ENCODE peak calls at places on chromosomes 1 and 21, in four cellular contexts. A is gastrocnemius medialis, J is ascending aorta, U is GM23338. L is an unnamed sample. For H3K4me1, the result is how much of the 10 kb centered on the place peaks cover.

GRCh38 chr1:173149887-173150286 is 57.2 kb downstream of the TNFSF4 start:
- DNase-seq in A (peak), J (no peak), U (no peak), L (no peak)

GRCh38 chr1:227330279-227330678 is 12.0 kb upstream of the CDC42BPA start:
- DNase-seq in A (no peak), J (no peak), U (no peak), L (no peak)

GRCh38 chr1:50139339-50139738 is 30.6 kb downstream of the ELAVL4 start:
- DNase-seq in A (no peak), J (no peak), U (no peak), L (no peak)

GRCh38 chr1:232226197-232226681 is 403.7 kb downstream of the SIPA1L2 start:
- DNase-seq in A (no peak), J (no peak), U (peak), L (no peak)

GRCh38 chr1:201531551-201532425 is 7.1 kb upstream of the NAV1 start:
- DNase-seq in A (peak), J (no peak), U (peak), L (no peak)

GRCh38 chr1:58397187-58397820 is 149.2 kb downstream of the OMA1 start:
- DNase-seq in A (no peak), J (no peak), U (no peak), L (no peak)

GRCh38 chr21:42451941-42452340 is 44.1 kb downstream of the RSPH1 start:
- DNase-seq in A (no peak), J (no peak), U (no peak), L (no peak)

GRCh38 chr1:244237445-244237844 is 186.4 kb downstream of the ZBTB18 start:
- DNase-seq in A (no peak), J (no peak), U (no peak), L (no peak)

GRCh38 chr1:33326690-33327300 is 5.9 kb upstream of the A3GALT2 start:
- DNase-seq in A (peak), J (no peak), U (no peak), L (peak)

GRCh38 chr1:33328817-33329216 is 7.9 kb upstream of the A3GALT2 start:
- DNase-seq in A (peak), J (no peak), U (no peak), L (no peak)

GRCh38 chr1:33329600-33330305 is 8.9 kb upstream of the A3GALT2 start:
- DNase-seq in A (peak), J (no peak), U (no peak), L (no peak)

GRCh38 chr1:33330376-33330890 is 9.5 kb upstream of the A3GALT2 start:
- DNase-seq in A (peak), J (no peak), U (no peak), L (no peak)

GRCh38 chr1:33327587-33328325 is 6.9 kb upstream of the A3GALT2 start:
- DNase-seq in A (peak), J (peak), U (no peak), L (peak)
- TF ChIP-seq CTCF in A (no peak), J (no peak), U (no peak), L (no peak)

GRCh38 chr1:30696831-30697230 is 26.6 kb downstream of the MATN1 start:
- DNase-seq in A (no peak), J (no peak), U (no peak), L (no peak)
- H3K4me1 ChIP-seq in A (under half), J (under half), U (under half), L (under half)

GRCh38 chr1:177741476-177741875 is 228.4 kb downstream of the SEC16B start:
- DNase-seq in A (no peak), J (no peak), U (no peak), L (no peak)

GRCh38 chr1:177737456-177737855 is 232.4 kb downstream of the SEC16B start:
- DNase-seq in A (no peak), J (no peak), U (no peak), L (no peak)

GRCh38 chr1:177744906-177745305 is 225.0 kb downstream of the SEC16B start:
- DNase-seq in A (no peak), J (no peak), U (no peak), L (no peak)

GRCh38 chr1:177739780-177740179 is 230.1 kb downstream of the SEC16B start:
- DNase-seq in A (no peak), J (no peak), U (no peak), L (no peak)
- H3K27ac ChIP-seq in A (no peak), J (no peak), U (no peak), L (no peak)

DNA sequence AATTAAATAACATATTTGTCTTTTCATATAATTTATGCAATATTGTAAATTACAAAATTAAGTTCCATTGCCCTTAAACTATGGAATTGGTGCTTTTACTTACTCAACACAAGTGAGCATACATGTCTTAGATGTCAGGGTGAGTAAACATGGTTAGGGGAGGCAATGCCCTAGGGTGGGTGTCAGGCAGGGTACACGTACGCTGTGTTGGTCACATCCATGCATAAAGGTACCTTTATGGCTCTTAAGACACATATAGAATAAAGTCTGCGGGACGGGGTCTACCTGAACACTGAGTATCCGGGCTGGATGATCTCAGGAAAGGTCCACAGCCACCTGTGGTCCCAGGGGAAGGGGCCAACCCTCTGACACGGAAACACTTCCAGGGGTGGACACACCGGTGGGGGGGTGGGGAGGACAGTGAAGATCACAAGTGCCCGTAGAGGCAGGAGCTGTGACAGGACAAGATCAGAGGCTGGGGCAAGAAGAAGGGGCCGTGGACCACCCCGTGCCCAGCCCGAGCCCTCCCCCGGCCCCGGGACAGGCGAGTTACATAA is 720 bp downstream of the LIN9 start:
- DNase-seq in A (peak), J (no peak), U (peak), L (no peak)
- TF ChIP-seq CTCF in A (no peak), J (no peak), U (no peak), L (no peak)

GRCh38 chr1:222042120-222042519 is 300.2 kb upstream of the DUSP10 start:
- DNase-seq in A (no peak), J (no peak), U (no peak), L (no peak)

GRCh38 chr1:222034790-222035189 is 292.9 kb upstream of the DUSP10 start:
- DNase-seq in A (no peak), J (no peak), U (no peak), L (no peak)

GRCh38 chr1:222040163-222040900 is 298.4 kb upstream of the DUSP10 start:
- DNase-seq in A (peak), J (no peak), U (no peak), L (peak)

GRCh38 chr1:222038971-222039370 is 297.1 kb upstream of the DUSP10 start:
- DNase-seq in A (no peak), J (no peak), U (no peak), L (no peak)

DNA sequence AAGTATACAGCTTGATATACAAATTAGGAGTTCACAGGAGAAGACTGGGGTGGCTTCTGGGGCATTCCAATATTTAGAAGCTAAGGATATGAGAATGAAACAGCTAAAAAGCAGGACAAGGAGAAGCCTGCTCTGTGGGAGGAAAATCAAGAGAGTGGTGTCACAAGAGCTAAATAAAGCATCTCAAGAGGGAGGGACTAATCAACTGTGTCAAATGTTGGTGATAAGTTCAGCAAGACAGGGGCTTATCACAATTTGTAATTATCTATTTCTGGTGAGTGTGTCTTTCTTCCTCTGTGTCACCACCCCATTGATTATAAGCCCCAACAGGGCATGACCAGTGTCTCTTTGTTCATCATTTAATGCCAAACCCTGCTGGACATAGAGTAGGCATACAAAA is 295.8 kb upstream of the DUSP10 start:
- DNase-seq in A (no peak), J (no peak), U (no peak), L (no peak)
- H3K4me1 ChIP-seq in A (under half), J (under half), U (under half), L (under half)

GRCh38 chr1:208241541-208241940 is 2.6 kb downstream of the PLXNA2 start:
- DNase-seq in A (no peak), J (peak), U (no peak), L (no peak)
- H3K27ac ChIP-seq in A (peak), J (peak), U (no peak), L (no peak)

GRCh38 chr1:171740987-171741871 is 636 bp downstream of the VAMP4 start:
- DNase-seq in A (peak), J (peak), U (peak), L (peak)
- TF ChIP-seq CTCF in A (no peak), J (no peak), U (no peak), L (no peak)

GRCh38 chr1:25019351-25020172 is 89.5 kb upstream of the RUNX3 start:
- DNase-seq in A (no peak), J (no peak), U (no peak), L (no peak)

GRCh38 chr1:25017436-25018109 is 87.5 kb upstream of the RUNX3 start:
- DNase-seq in A (no peak), J (no peak), U (peak), L (no peak)

GRCh38 chr1:25018110-25018470 is 88.0 kb upstream of the RUNX3 start:
- DNase-seq in A (no peak), J (no peak), U (no peak), L (no peak)

GRCh38 chr1:25020173-25020840 is 90.2 kb upstream of the RUNX3 start:
- DNase-seq in A (no peak), J (no peak), U (no peak), L (no peak)

DNA sequence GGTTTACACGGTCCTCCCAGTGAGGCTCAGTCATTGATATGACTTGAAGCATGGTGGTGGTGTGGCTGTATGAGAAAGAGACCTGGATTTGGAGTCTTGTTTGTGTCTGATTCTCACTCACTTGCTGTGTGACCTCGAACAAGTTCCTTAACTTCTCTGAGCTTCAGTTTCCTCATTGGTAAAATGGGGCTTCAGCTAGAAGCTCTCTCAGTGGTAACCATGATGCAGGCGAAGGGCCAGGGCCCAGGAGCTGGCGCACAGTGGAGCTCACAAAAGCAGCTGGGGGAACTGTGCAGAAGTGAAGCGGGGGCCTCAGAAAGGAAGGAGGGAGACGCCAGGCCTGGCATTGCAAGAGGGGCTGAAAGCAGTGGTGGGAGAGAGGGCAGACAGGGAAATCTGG is 88.8 kb upstream of the RUNX3 start:
- DNase-seq in A (no peak), J (no peak), U (no peak), L (no peak)
- H3K4me1 ChIP-seq in A (under half), J (under half), U (under half), L (under half)

L was measured in psoas muscle.